ENCODE peak calls at places on chromosomes 6 and 20, in four cellular contexts. W, X, G and C are unnamed samples.

GRCh38 chr6:158943380-158944032 is 56.5 kb downstream of the RSPH3 start:
- DNase-seq in W (no peak), X (no peak), G (no peak), C (no peak)

GRCh38 chr20:47099749-47100515 is 205.3 kb downstream of the EYA2 start:
- DNase-seq in W (no peak), X (no peak), G (no peak), C (no peak)

GRCh38 chr6:149723771-149724417 is 6.0 kb upstream of the LATS1 start:
- DNase-seq in W (peak), X (peak), G (no peak), C (peak)

GRCh38 chr6:149451361-149452061 is 33.3 kb downstream of the ZC3H12D start:
- DNase-seq in W (no peak), X (no peak), G (no peak), C (no peak)

GRCh38 chr20:5776074-5776473 is 25.9 kb downstream of the SHLD1 start:
- DNase-seq in W (no peak), X (no peak), G (no peak), C (no peak)

GRCh38 chr6:72624557-72625160 is 2.8 kb downstream of the KCNQ5 start:
- DNase-seq in W (no peak), X (peak), G (peak), C (peak)

GRCh38 chr6:44062771-44063560 is 64.3 kb downstream of the MRPL14 start:
- DNase-seq in W (no peak), X (peak), G (no peak), C (peak)

GRCh38 chr20:51563597-51564332 is 21.2 kb upstream of the NFATC2 start:
- DNase-seq in W (peak), X (peak), G (no peak), C (peak)

GRCh38 chr6:104601008-104601745 is 258.5 kb downstream of the HACE1 start:
- DNase-seq in W (no peak), X (no peak), G (no peak), C (no peak)

GRCh38 chr20:56810141-56810540 is 181.0 kb downstream of the TFAP2C start:
- DNase-seq in W (no peak), X (no peak), G (no peak), C (no peak)

GRCh38 chr6:7781240-7781639 is 55.3 kb downstream of the BMP6 start:
- DNase-seq in W (no peak), X (no peak), G (no peak), C (no peak)

GRCh38 chr20:54063998-54064676 is 6.3 kb downstream of the BCAS1 start:
- DNase-seq in W (no peak), X (no peak), G (peak), C (no peak)

GRCh38 chr6:84422380-84422968 is 195.0 kb upstream of the CEP162 start:
- DNase-seq in W (peak), X (peak), G (no peak), C (peak)

GRCh38 chr20:52231230-52231746 is 39.7 kb upstream of the ZFP64 start:
- DNase-seq in W (peak), X (no peak), G (no peak), C (no peak)

GRCh38 chr6:108781419-108782110 is 66.7 kb upstream of the ARMC2 start:
- DNase-seq in W (no peak), X (no peak), G (no peak), C (no peak)

GRCh38 chr6:127832381-127832780 is 68.5 kb downstream of the THEMIS start:
- DNase-seq in W (no peak), X (no peak), G (no peak), C (no peak)

GRCh38 chr20:49534314-49534713 is 33.6 kb downstream of the PTGIS start:
- DNase-seq in W (peak), X (peak), G (peak), C (peak)

GRCh38 chr20:58713801-58714339 is 21.3 kb downstream of the NPEPL1 start:
- DNase-seq in W (no peak), X (no peak), G (no peak), C (peak)

GRCh38 chr6:80637312-80637711 is 530.8 kb downstream of the BCKDHB start:
- DNase-seq in W (no peak), X (no peak), G (no peak), C (no peak)
- TF ChIP-seq NFIC in W (no peak), X (no peak), G (no peak), C (no peak)

DNA sequence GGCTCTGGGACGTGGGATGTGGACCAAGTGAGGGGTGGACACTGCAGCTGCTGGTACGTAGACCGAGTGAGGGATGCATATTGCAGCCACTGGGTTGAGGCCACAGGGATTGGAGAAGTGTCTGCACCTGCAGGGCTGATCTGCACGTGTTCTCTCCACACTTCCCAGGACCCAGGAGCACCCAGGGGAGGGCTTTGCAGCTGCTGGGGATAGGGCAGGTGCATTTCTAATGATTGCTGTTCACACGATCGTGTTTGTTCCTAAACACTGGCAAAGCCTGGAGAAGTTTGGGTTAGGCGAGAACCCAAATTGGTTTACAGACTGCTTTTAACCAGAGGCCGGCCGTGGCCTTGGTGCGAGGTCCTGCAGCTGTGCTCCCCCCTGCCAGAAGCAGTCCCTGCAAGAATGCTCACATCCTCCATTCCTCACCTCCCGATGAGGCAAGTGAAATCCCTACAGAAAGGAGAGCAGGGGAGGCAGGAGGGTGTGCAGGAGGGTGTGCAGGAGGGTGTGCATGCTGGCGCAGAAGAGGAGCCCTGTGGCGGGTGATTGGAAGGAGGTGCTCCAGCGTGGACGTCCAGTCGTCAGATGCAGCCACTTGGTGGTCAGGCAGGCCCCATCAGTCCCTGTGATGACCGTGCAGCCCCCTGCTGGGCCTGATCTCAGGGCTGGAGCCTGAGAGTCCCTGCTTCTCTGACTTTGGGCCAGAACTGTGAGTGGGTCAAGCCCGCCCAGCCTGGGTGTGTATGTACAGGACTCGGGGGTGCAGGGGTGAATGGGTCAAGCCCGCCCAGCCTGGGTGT is 55.6 kb upstream of the FRMD1 start:
- DNase-seq in W (no peak), X (no peak), G (no peak), C (no peak)
- TF ChIP-seq SMC3 in W (no peak), X (no peak), G (no peak), C (no peak)

GRCh38 chr20:3282271-3283221 is 43.6 kb upstream of the SLC4A11 start:
- DNase-seq in W (no peak), X (no peak), G (no peak), C (peak)
- TF ChIP-seq NFIC in W (no peak), X (no peak), G (no peak), C (no peak)

GRCh38 chr6:76677017-76677416 is 604.6 kb upstream of the IMPG1 start:
- DNase-seq in W (no peak), X (no peak), G (no peak), C (no peak)

GRCh38 chr6:76683985-76684384 is 611.5 kb upstream of the IMPG1 start:
- DNase-seq in W (no peak), X (no peak), G (no peak), C (no peak)

GRCh38 chr6:76684881-76685280 is 612.4 kb upstream of the IMPG1 start:
- DNase-seq in W (peak), X (no peak), G (no peak), C (no peak)

GRCh38 chr6:76682842-76683241 is 610.4 kb upstream of the IMPG1 start:
- DNase-seq in W (peak), X (no peak), G (no peak), C (no peak)

GRCh38 chr6:76681781-76682180 is 609.3 kb upstream of the IMPG1 start:
- DNase-seq in W (no peak), X (no peak), G (no peak), C (no peak)
- TF ChIP-seq SMC3 in W (no peak), X (no peak), G (no peak), C (no peak)

GRCh38 chr6:134379599-134379998 is 61.7 kb upstream of the SGK1 start:
- DNase-seq in W (no peak), X (no peak), G (no peak), C (no peak)

GRCh38 chr6:134376785-134377184 is 58.9 kb upstream of the SGK1 start:
- DNase-seq in W (no peak), X (no peak), G (no peak), C (no peak)

GRCh38 chr6:134381926-134382325 is 64.0 kb upstream of the SGK1 start:
- DNase-seq in W (no peak), X (no peak), G (no peak), C (no peak)

GRCh38 chr6:134375199-134375598 is 57.3 kb upstream of the SGK1 start:
- DNase-seq in W (no peak), X (no peak), G (no peak), C (no peak)

DNA sequence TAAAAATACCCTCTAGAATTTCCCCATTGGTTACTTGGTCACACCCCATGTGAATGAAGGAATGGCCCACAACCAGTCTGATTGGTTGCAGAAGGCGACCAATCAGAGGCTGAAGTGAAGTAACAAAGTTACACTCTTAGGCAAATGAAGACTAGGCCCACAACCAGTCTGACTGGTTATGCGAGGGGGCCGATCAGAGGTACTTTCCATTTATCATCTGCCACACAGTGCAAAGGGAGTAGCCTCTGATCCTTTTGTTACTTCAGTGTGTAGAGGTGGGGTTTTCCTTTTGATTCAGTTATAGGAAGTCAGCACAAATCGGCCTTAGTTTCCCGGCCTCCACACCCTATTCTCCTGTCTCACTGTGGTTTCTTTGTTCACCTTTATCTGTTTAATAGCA is 61.2 kb upstream of the SGK1 start:
- DNase-seq in W (no peak), X (no peak), G (peak), C (no peak)
- TF ChIP-seq NFIC in W (no peak), X (no peak), G (no peak), C (no peak)

GRCh38 chr6:130421567-130421966 is 55.8 kb downstream of the TMEM200A start:
- DNase-seq in W (no peak), X (no peak), G (no peak), C (no peak)
- TF ChIP-seq SMC3 in W (no peak), X (no peak), G (no peak), C (no peak)

GRCh38 chr6:26175428-26176181 is 88.4 kb downstream of the HFE start:
- DNase-seq in W (peak), X (peak), G (no peak), C (no peak)
- TF ChIP-seq NFIC in W (no peak), X (no peak), G (peak), C (no peak)

GRCh38 chr20:2983508-2983907 is 59.9 kb upstream of the GNRH2 start:
- DNase-seq in W (no peak), X (no peak), G (no peak), C (no peak)

GRCh38 chr20:2981646-2982045 is 61.8 kb upstream of the GNRH2 start:
- DNase-seq in W (no peak), X (no peak), G (no peak), C (no peak)

GRCh38 chr20:2984028-2984501 is 59.4 kb upstream of the GNRH2 start:
- DNase-seq in W (no peak), X (no peak), G (peak), C (no peak)

GRCh38 chr20:2986466-2986865 is 57.0 kb upstream of the GNRH2 start:
- DNase-seq in W (no peak), X (no peak), G (no peak), C (no peak)

GRCh38 chr20:2984956-2985661 is 58.3 kb upstream of the GNRH2 start:
- DNase-seq in W (no peak), X (no peak), G (no peak), C (no peak)
- TF ChIP-seq SMC3 in W (no peak), X (no peak), G (no peak), C (no peak)

DNA sequence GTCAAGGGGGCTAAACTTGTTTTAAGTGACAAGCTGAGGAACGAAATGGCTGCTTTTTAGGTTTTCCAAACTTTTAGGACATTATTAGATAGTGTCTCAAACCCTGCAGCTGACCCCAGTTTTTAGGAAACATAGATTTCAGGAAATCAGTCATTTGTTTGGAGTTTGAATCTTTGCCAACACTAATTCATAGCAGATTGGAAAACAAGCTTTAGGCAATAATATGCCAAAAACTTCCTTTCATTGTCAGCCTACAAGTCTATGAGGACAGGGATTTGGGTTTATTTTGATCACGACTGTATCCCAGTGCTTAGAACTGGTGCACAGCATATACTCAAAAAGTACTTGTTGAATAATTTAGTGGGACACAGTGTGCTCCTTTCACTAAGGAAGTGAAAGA is 123.2 kb downstream of the TINAG start:
- DNase-seq in W (no peak), X (no peak), G (no peak), C (no peak)
- TF ChIP-seq NFIC in W (no peak), X (no peak), G (no peak), C (peak)